ENCODE peak calls at places on chromosome 6, in four cellular contexts. L is WTC11, A is HepG2, Q is K562. G is an unnamed sample.

GRCh38 chr6:45616209-45616608 is 238.5 kb upstream of the SUPT3H start:
- DNase-seq in L (no peak), A (no peak), Q (no peak), G (no peak)

GRCh38 chr6:38974389-38975133 is 74.0 kb upstream of the GLP1R start:
- DNase-seq in L (no peak), A (no peak), Q (no peak), G (peak)

GRCh38 chr6:48027704-48028435 is 83.1 kb downstream of the PTCHD4 start:
- DNase-seq in L (no peak), A (no peak), Q (no peak), G (no peak)

GRCh38 chr6:138142806-138143205 is 18.9 kb upstream of the ARFGEF3 start:
- DNase-seq in L (no peak), A (no peak), Q (no peak), G (no peak)

GRCh38 chr6:137717074-137718073 is 149.7 kb upstream of the TNFAIP3 start:
- DNase-seq in L (no peak), A (no peak), Q (no peak), G (no peak)

GRCh38 chr6:88683734-88684133 is 279.7 kb downstream of the RNGTT start:
- DNase-seq in L (no peak), A (no peak), Q (no peak), G (no peak)

GRCh38 chr6:51214442-51214841 is 395.8 kb downstream of the TFAP2B start:
- DNase-seq in L (no peak), A (no peak), Q (no peak), G (no peak)

GRCh38 chr6:125670586-125670985 is 78.8 kb upstream of the HEY2 start:
- DNase-seq in L (peak), A (no peak), Q (no peak), G (no peak)

GRCh38 chr6:39599341-39599740 is 125.9 kb downstream of the KIF6 start:
- DNase-seq in L (no peak), A (no peak), Q (no peak), G (no peak)

GRCh38 chr6:63936399-63936798 is 300.8 kb downstream of the PHF3 start:
- DNase-seq in L (no peak), A (peak), Q (no peak), G (no peak)

GRCh38 chr6:100706491-100706890 is 174.6 kb downstream of the ASCC3 start:
- DNase-seq in L (no peak), A (no peak), Q (no peak), G (no peak)

GRCh38 chr6:84892666-84893065 is 128.3 kb upstream of the TBX18 start:
- DNase-seq in L (no peak), A (no peak), Q (no peak), G (no peak)

GRCh38 chr6:20870493-20870892 is 336.2 kb downstream of the CDKAL1 start:
- DNase-seq in L (no peak), A (no peak), Q (peak), G (no peak)

GRCh38 chr6:104252276-104252675 is 607.4 kb downstream of the HACE1 start:
- DNase-seq in L (no peak), A (no peak), Q (no peak), G (no peak)

GRCh38 chr6:28161410-28162079 is 19.9 kb downstream of the ZKSCAN8 start:
- DNase-seq in L (peak), A (peak), Q (peak), G (peak)

GRCh38 chr6:111605100-111605748 is 454 bp downstream of the TRAF3IP2 start:
- DNase-seq in L (peak), A (no peak), Q (peak), G (peak)

GRCh38 chr6:136723780-136724179 is 68.5 kb downstream of the MAP3K5 start:
- DNase-seq in L (no peak), A (no peak), Q (no peak), G (no peak)

GRCh38 chr6:111625099-111625416 is 19.4 kb upstream of the TRAF3IP2 start:
- DNase-seq in L (no peak), A (no peak), Q (no peak), G (no peak)

GRCh38 chr6:145110109-145110508 is 625.2 kb downstream of the EPM2A start:
- DNase-seq in L (no peak), A (no peak), Q (no peak), G (no peak)

GRCh38 chr6:44787254-44787844 is 399.8 kb downstream of the CDC5L start:
- DNase-seq in L (no peak), A (no peak), Q (no peak), G (no peak)

GRCh38 chr6:4210619-4211419 is 75.4 kb upstream of the ECI2 start:
- DNase-seq in L (peak), A (peak), Q (peak), G (peak)

GRCh38 chr6:9621276-9621675 is 793.6 kb downstream of the TFAP2A start:
- DNase-seq in L (no peak), A (no peak), Q (no peak), G (no peak)

GRCh38 chr6:53984163-53984562 is 127.1 kb upstream of the MLIP start:
- DNase-seq in L (no peak), A (peak), Q (no peak), G (no peak)
- TF ChIP-seq ELF4 in L (no peak), A (no peak), Q (no peak), G (no peak)

DNA sequence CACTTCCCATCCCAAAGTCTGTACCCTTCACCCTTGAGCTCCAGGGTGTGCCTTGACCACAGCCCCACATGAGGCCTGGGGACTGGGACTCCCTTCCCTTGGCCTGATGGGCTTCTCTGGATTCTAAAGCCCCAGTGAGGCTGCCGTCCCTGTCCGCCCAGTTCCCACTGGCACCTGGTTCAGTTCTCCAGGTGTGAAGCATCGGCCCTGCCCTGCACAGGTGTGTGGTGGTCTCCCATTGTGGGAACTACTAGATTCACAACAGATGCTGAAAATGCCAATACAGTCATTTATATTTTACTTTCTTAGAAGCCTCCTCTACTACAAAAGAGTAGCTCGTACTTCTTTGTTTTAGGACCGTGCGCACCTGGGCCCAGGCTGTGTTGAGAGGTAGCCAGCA is 72.8 kb downstream of the TTLL2 start:
- DNase-seq in L (no peak), A (no peak), Q (no peak), G (no peak)
- TF ChIP-seq ELF4 in L (no peak), A (no peak), Q (no peak), G (no peak)

GRCh38 chr6:149102324-149102723 is 215.2 kb upstream of the TAB2 start:
- DNase-seq in L (no peak), A (no peak), Q (no peak), G (no peak)

GRCh38 chr6:149094934-149095341 is 222.6 kb upstream of the TAB2 start:
- DNase-seq in L (no peak), A (no peak), Q (no peak), G (no peak)

GRCh38 chr6:149097794-149098193 is 219.7 kb upstream of the TAB2 start:
- DNase-seq in L (no peak), A (no peak), Q (no peak), G (no peak)

GRCh38 chr6:149095842-149096241 is 221.7 kb upstream of the TAB2 start:
- DNase-seq in L (no peak), A (no peak), Q (no peak), G (no peak)

DNA sequence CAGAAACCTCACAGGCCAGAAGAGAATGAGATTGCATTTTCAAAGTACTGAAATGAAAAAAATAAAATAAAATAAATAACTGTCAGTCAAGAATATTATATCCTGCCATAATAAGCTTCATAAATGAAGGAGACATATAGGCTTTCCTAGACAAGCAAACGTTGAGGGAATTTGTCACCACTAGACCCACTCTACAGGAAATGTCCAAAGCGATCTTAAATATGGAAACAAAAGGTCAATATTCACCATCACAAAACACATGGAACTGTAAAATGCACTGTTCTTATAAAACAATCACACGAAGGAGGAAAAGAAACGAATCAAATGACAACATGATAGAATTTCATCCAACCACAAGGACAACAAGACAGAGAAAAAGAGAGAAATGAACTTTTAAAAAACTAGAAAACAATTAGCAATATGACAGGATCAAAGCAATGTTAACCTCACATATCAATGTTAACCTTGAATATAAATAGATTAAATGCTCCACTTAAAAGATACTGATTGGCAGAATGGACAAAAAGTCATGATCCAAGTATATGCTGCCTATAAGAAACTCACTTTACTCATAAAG is 218.7 kb upstream of the TAB2 start:
- DNase-seq in L (no peak), A (no peak), Q (no peak), G (no peak)
- TF ChIP-seq ELF4 in L (no peak), A (no peak), Q (no peak), G (no peak)

GRCh38 chr6:163688971-163689370 is 274.5 kb downstream of the QKI start:
- DNase-seq in L (no peak), A (no peak), Q (no peak), G (no peak)
- TF ChIP-seq ELF4 in L (no peak), A (no peak), Q (no peak), G (no peak)

GRCh38 chr6:99603421-99604160 is 3.0 kb upstream of the PRDM13 start:
- DNase-seq in L (peak), A (no peak), Q (peak), G (no peak)
- TF ChIP-seq ELF4 in L (no peak), A (no peak), Q (no peak), G (no peak)

GRCh38 chr6:144008501-144009245 is 614 bp upstream of the PLAGL1 start:
- DNase-seq in L (peak), A (no peak), Q (no peak), G (no peak)
- TF ChIP-seq ELF4 in L (no peak), A (no peak), Q (no peak), G (no peak)